ENCODE peak calls at places on chromosomes 12 and 14, in ten cellular contexts. I is CD8-positive, alpha-beta memory T cell; O is mammary epithelial cell; Q is K562; U is ascending aorta; J is mucosa of descending colon; G is H1; V is neuronal stem cell; P is esophagus muscularis mucosa; C is ovary. X is an unnamed sample. For H3K4me1, the result is how much of the 10 kb centered on the place peaks cover.

GRCh38 chr14:90739318-90740077 is 76.7 kb downstream of the TTC7B start:
- DNase-seq in I (no peak), O (no peak), Q (no peak), U (peak), J (no peak), G (no peak), V (no peak), P (no peak), C (no peak), X (no peak)

GRCh38 chr14:23300687-23301223 is 1.9 kb downstream of the PPP1R3E start:
- DNase-seq in I (no peak), O (peak), Q (peak), U (peak), J (peak), G (no peak), V (no peak), P (no peak), C (no peak), X (no peak)

GRCh38 chr12:98533723-98534251 is 18.4 kb downstream of the TMPO start:
- DNase-seq in I (no peak), O (no peak), Q (no peak), U (no peak), J (no peak), G (no peak), V (no peak), P (no peak), C (no peak), X (no peak)

GRCh38 chr12:6367065-6367968 is 8.0 kb downstream of the SCNN1A start:
- DNase-seq in I (peak), O (no peak), Q (peak), U (no peak), J (peak), G (no peak), V (no peak), P (no peak), C (no peak), X (no peak)

GRCh38 chr12:7989827-7990491 is 42.6 kb upstream of the FOXJ2 start:
- DNase-seq in I (peak), O (no peak), Q (peak), U (no peak), J (no peak), G (no peak), V (no peak), P (no peak), C (no peak), X (peak)

GRCh38 chr14:91290986-91291385 is 46.5 kb upstream of the GPR68 start:
- DNase-seq in I (no peak), O (no peak), Q (no peak), U (no peak), J (no peak), G (no peak), V (no peak), P (no peak), C (no peak), X (no peak)

GRCh38 chr14:23249810-23250209 is 12.1 kb downstream of the RNF212B start:
- DNase-seq in I (no peak), O (no peak), Q (no peak), U (no peak), J (no peak), G (no peak), V (no peak), P (no peak), C (no peak), X (no peak)

GRCh38 chr14:69133206-69134125 is 19.5 kb downstream of the DCAF5 start:
- DNase-seq in I (no peak), O (peak), Q (peak), U (no peak), J (no peak), G (no peak), V (no peak), P (no peak), C (no peak), X (no peak)

GRCh38 chr14:22577334-22577908 is 11.6 kb downstream of the DAD1 start:
- DNase-seq in I (no peak), O (no peak), Q (no peak), U (no peak), J (no peak), G (no peak), V (no peak), P (no peak), C (no peak), X (no peak)

GRCh38 chr12:61902403-61902802 is 357.8 kb upstream of the USP15 start:
- DNase-seq in I (no peak), O (no peak), Q (no peak), U (no peak), J (no peak), G (no peak), V (no peak), P (no peak), C (no peak), X (no peak)

GRCh38 chr12:40184493-40185302 is 40.1 kb upstream of the LRRK2 start:
- DNase-seq in I (no peak), O (no peak), Q (no peak), U (no peak), J (no peak), G (no peak), V (no peak), P (no peak), C (no peak), X (no peak)

GRCh38 chr12:76764856-76765255 is 941 bp downstream of the ZDHHC17 start:
- DNase-seq in I (no peak), O (peak), Q (no peak), U (no peak), J (no peak), G (no peak), V (no peak), P (no peak), C (no peak), X (no peak)

GRCh38 chr12:111209779-111210178 is 159.1 kb downstream of the PHETA1 start:
- DNase-seq in I (no peak), O (no peak), Q (no peak), U (no peak), J (no peak), G (no peak), V (no peak), P (no peak), C (no peak), X (no peak)

GRCh38 chr12:120903382-120903817 is 758 bp downstream of the SPPL3 start:
- DNase-seq in I (peak), O (peak), Q (peak), U (peak), J (peak), G (no peak), V (peak), P (no peak), C (peak), X (peak)

GRCh38 chr12:85979641-85980040 is 105.5 kb downstream of the NTS start:
- DNase-seq in I (no peak), O (no peak), Q (no peak), U (no peak), J (no peak), G (no peak), V (no peak), P (no peak), C (no peak), X (no peak)

GRCh38 chr14:78598046-78598652 is 428.0 kb downstream of the NRXN3 start:
- DNase-seq in I (no peak), O (peak), Q (peak), U (no peak), J (peak), G (peak), V (peak), P (no peak), C (peak), X (no peak)

GRCh38 chr12:88944403-88944802 is 364.1 kb upstream of the KITLG start:
- DNase-seq in I (no peak), O (peak), Q (no peak), U (no peak), J (no peak), G (no peak), V (no peak), P (no peak), C (no peak), X (no peak)

GRCh38 chr14:49640540-49641417 is 5.7 kb upstream of the DNAAF2 start:
- DNase-seq in I (no peak), O (no peak), Q (no peak), U (no peak), J (no peak), G (no peak), V (no peak), P (no peak), C (no peak), X (no peak)

GRCh38 chr14:24059841-24060388 is 8.1 kb downstream of the CARMIL3 start:
- DNase-seq in I (no peak), O (no peak), Q (no peak), U (no peak), J (peak), G (no peak), V (no peak), P (no peak), C (no peak), X (no peak)

GRCh38 chr14:59200214-59200613 is 11.7 kb downstream of the DAAM1 start:
- DNase-seq in I (no peak), O (no peak), Q (peak), U (no peak), J (no peak), G (no peak), V (no peak), P (no peak), C (no peak), X (no peak)

GRCh38 chr12:77841467-77842054 is 10.9 kb downstream of the NAV3 start:
- DNase-seq in I (no peak), O (peak), Q (no peak), U (no peak), J (no peak), G (no peak), V (no peak), P (no peak), C (no peak), X (no peak)

GRCh38 chr14:60646202-60646886 is 2.9 kb downstream of the SIX1 start:
- DNase-seq in I (no peak), O (no peak), Q (no peak), U (no peak), J (no peak), G (no peak), V (peak), P (no peak), C (no peak), X (no peak)

GRCh38 chr14:74601982-74602381 is 10.1 kb downstream of the LTBP2 start:
- DNase-seq in I (no peak), O (no peak), Q (peak), U (no peak), J (no peak), G (no peak), V (no peak), P (no peak), C (peak), X (no peak)

GRCh38 chr14:70808402-70809237 is 693 bp downstream of the MAP3K9 start:
- DNase-seq in I (peak), O (peak), Q (no peak), U (no peak), J (peak), G (no peak), V (peak), P (no peak), C (peak), X (no peak)

GRCh38 chr14:89304972-89305703 is 111.9 kb downstream of the FOXN3 start:
- DNase-seq in I (no peak), O (no peak), Q (no peak), U (peak), J (no peak), G (no peak), V (no peak), P (no peak), C (peak), X (no peak)

DNA sequence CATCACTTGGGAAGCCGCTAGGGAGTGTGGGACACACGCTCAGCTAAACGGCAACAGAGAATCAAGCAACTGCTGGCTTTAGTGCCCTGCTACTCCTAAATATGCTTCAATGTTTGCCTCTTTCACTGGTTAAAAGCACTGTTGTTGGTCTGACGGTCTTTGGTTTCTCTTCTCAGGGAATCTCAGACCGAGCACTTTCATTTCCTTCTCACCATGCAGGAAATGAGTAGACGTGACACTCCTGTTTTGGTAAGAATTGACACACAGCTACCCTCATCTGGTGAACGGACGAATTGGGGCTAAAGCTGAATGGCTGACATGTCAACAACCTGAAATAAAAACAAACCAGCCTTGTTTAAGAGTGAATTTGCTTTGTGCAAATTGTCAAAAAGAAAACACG is 57.5 kb upstream of the PIWIL1 start:
- DNase-seq in I (no peak), O (no peak), Q (no peak), U (no peak), J (no peak), G (no peak), V (no peak), P (no peak), C (no peak), X (no peak)
- H3K4me3 ChIP-seq in I (no peak), O (no peak), Q (no peak), U (peak), J (no peak), G (no peak), V (no peak), P (peak), C (no peak), X (peak)

DNA sequence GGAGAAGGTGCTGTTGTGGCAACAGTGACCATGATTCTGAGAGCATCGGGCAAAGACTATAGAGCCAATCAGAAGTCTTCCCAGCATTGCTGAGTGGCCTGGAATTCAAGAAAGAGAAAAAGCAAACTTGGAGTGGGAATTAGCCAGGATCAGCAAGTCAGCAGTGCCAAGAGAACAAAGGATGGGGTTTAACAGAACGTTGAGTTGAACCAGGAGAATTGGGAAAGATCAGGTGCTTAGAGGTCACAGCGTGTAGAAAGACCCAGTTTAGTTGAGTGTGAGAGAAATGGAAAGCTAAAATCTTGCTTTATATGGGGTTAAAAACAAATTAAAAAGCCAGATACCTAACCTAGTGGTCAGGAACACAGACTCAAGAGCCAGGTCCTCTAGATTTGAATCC is 90.5 kb upstream of the DNM1L start:
- DNase-seq in I (no peak), O (no peak), Q (no peak), U (no peak), J (no peak), G (no peak), V (no peak), P (no peak), C (no peak), X (no peak)
- H3K4me1 ChIP-seq in I (under half), O (under half), Q (under half), U (under half), J (under half), G (under half), V (under half), P (under half), C (under half), X (under half)

GRCh38 chr12:12924169-12924568 is 27.8 kb downstream of the GPRC5D start:
- DNase-seq in I (no peak), O (no peak), Q (no peak), U (peak), J (no peak), G (no peak), V (no peak), P (no peak), C (no peak), X (no peak)

GRCh38 chr12:12925383-12925782 is 26.6 kb downstream of the GPRC5D start:
- DNase-seq in I (no peak), O (no peak), Q (no peak), U (no peak), J (no peak), G (no peak), V (no peak), P (no peak), C (no peak), X (no peak)

GRCh38 chr12:12927211-12928079 is 24.5 kb downstream of the GPRC5D start:
- DNase-seq in I (peak), O (peak), Q (peak), U (peak), J (peak), G (no peak), V (no peak), P (no peak), C (peak), X (no peak)

GRCh38 chr12:12929696-12930095 is 22.3 kb downstream of the GPRC5D start:
- DNase-seq in I (no peak), O (no peak), Q (no peak), U (no peak), J (no peak), G (no peak), V (no peak), P (no peak), C (no peak), X (no peak)

DNA sequence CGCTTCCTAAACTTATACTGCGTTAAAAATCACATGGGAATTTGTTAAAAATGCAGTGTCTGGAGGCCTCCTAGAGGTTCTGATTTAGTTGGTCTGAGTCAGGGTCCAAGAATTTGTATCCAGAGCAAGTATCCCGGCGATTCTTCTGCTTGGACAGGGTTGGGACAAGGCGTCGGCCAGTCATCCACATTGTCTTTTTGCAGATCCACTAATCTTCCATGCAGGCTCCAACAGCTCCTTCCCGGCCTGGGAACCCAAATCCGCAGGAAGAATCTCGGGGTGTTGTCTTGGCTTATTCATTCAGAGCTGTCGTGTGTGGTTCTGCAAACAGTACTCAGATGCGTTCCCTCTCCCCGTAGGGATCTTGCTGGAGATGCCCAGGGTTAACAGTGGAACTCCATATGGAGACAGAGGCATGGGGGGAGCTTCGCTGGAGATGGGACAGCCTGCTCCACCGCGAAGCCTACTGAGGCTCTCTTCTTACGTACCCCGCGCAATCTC is 25.3 kb downstream of the GPRC5D start:
- DNase-seq in I (no peak), O (no peak), Q (no peak), U (peak), J (no peak), G (no peak), V (no peak), P (no peak), C (no peak), X (no peak)
- H3K4me3 ChIP-seq in I (no peak), O (no peak), Q (no peak), U (no peak), J (no peak), G (no peak), V (no peak), P (no peak), C (no peak), X (peak)

DNA sequence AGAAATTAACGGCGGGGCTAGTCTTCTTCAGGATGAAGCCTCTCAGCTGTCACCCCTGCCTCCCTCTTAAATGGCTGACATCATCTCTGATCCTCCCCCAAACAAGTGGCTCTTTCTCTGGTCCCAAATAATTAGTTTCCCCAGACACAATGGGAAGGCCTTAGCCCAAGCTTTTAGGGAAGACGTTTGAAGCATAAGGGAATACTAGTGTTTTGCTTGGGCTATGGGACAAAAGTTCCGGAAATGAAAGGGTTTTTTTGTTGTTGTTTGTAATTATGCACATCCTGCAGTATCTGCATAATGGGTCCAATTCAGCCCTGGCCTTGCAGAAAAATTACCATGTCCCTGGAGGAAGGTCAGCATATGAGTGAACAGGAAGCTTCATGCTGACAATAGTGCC is 13.7 kb downstream of the STON2 start:
- DNase-seq in I (no peak), O (no peak), Q (no peak), U (no peak), J (no peak), G (no peak), V (peak), P (peak), C (no peak), X (no peak)
- H3K4me1 ChIP-seq in I (under half), O (under half), Q (under half), U (under half), J (under half), G (under half), V (under half), P (under half), C (under half), X (under half)

DNA sequence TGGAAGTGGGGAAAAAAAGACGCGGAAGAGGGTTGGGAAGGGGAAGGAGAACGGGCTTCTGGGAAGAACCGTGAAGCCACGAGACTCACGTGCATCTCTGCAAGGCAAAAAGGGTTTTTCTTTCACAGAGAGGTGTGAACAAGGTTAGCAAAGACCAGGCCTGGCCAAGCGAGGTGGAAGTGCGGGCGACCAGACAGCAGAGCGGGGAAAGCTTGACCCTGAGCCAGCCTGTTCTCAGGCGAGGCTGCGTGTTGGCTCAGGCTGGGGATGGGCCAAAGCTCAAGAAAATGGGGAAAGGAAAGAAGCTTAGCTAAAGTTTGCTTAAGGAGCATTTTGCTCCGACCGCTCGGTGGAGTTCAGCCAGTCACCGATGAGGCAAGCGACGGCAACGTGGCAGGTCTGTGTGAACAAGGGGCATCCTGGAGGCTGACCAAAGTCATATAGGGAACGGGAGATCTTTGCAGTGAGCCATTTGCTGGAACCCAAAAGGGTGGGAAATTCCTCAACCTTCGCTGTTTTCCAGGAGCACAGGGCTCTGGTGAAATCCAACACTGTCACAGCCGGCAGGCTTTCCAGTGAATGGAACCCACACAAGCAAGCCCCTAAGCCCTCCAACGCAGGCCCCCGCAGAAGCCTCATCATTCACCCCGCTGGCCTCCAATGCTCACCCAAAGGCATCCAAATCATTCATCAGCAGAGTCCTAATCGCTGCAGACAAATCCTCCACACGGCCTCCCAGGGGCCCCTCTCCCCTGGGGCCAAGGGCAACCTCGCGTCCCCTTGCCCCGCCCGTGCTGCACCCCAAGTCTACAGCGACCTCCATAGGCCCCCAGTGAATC is 793 bp downstream of the ZNF605 start:
- DNase-seq in I (no peak), O (peak), Q (no peak), U (no peak), J (peak), G (no peak), V (peak), P (no peak), C (peak), X (no peak)
- H3K4me3 ChIP-seq in I (peak), O (peak), Q (peak), U (peak), J (peak), G (peak), V (peak), P (peak), C (peak), X (peak)

DNA sequence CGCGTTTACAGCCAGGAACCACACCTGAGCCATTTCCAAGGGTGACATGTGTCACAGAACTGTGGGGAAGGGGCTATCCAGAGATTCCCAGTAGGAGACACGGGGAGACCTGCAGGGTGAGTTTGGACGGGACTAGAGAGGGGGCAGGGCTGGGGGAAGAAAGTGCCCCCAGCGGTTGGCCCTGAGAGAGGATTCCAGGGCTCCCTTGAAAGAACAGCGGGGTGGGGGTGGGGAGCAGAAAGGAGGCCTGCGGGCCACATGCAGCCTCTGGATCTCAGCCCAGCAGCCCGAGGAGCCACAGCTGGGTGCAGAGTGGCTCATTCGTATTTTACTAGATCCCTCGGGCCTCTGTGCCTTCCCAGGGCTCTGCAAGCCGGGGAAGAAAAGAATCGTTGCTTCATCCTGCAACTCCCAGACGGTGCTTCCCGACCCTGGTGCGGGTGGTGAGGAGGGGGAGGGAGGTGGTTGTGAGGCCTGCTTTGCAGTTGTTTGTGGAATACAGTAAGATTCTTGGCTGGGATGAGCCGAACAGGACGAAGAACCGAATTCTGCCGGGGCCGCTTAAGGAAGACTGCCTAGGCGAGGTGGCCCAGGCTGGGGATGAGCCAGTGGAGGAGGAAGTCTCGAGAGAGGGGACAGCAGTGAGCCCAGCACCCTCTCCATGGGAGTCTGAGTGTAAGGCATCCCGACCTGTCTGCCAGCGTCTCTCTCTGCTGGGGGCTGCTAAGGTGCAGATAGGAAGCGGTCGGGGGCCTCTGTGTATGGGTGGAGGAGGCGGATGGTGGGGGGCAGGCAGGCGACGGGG is 36.1 kb upstream of the ANKRD9 start:
- DNase-seq in I (no peak), O (no peak), Q (no peak), U (no peak), J (peak), G (no peak), V (no peak), P (no peak), C (no peak), X (no peak)
- H3K4me1 ChIP-seq in I (under half), O (under half), Q (under half), U (under half), J (under half), G (under half), V (under half), P (under half), C (under half), X (under half)

X was measured in thoracic aorta.